ENCODE peak calls at places on chromosomes 13 and 19, in six cellular contexts. I, Z, J, Q, V and P are unnamed samples. For H3K4me1, the result is how much of the 10 kb centered on the place peaks cover.

GRCh38 chr13:99980201-99981114 is 1.1 kb upstream of the ZIC2 start:
- DNase-seq in J (peak), I (peak), Z (no peak), Q (peak), V (peak), P (peak)

GRCh38 chr13:74774252-74774651 is 640.0 kb upstream of the KLF12 start:
- DNase-seq in V (peak), I (no peak), J (no peak), Q (no peak), Z (no peak), P (no peak)

GRCh38 chr13:110133425-110134235 is 173.3 kb downstream of the COL4A1 start:
- DNase-seq in Q (no peak), V (no peak), I (no peak), Z (no peak), J (no peak), P (no peak)

GRCh38 chr13:23751195-23751594 is 138.0 kb downstream of the MIPEP start:
- DNase-seq in J (no peak), Q (no peak), I (no peak), V (no peak), Z (no peak), P (no peak)

GRCh38 chr13:27406178-27406939 is 18.1 kb upstream of the GTF3A start:
- DNase-seq in I (no peak), Z (no peak), J (no peak), V (peak), Q (peak), P (no peak)

GRCh38 chr13:109707044-109707794 is 79.2 kb downstream of the IRS2 start:
- DNase-seq in I (no peak), Z (no peak), Q (no peak), V (no peak), J (no peak), P (no peak)

GRCh38 chr19:27822336-27822735 is 1390.6 kb downstream of the UQCRFS1 start:
- DNase-seq in I (no peak), Z (no peak), Q (no peak), V (peak), J (no peak), P (no peak)

GRCh38 chr13:99542788-99543406 is 41.6 kb downstream of the TM9SF2 start:
- DNase-seq in V (no peak), Z (no peak), Q (no peak), I (no peak), J (no peak), P (no peak)

GRCh38 chr19:38035515-38036495 is 128.8 kb downstream of the SIPA1L3 start:
- DNase-seq in V (peak), I (peak), J (no peak), Q (peak), Z (no peak), P (no peak)

GRCh38 chr19:50795665-50796073 is 5.5 kb downstream of the ACP4 start:
- DNase-seq in Q (no peak), V (no peak), Z (no peak), J (no peak), I (no peak), P (no peak)

GRCh38 chr13:102035969-102036368 is 365.9 kb downstream of the FGF14 start:
- DNase-seq in I (no peak), V (no peak), Z (no peak), J (no peak), Q (no peak), P (no peak)

GRCh38 chr19:39199025-39199424 is 2.3 kb downstream of the NCCRP1 start:
- DNase-seq in Z (no peak), Q (peak), J (no peak), I (no peak), V (peak), P (peak)

GRCh38 chr13:110841406-110841805 is 73.5 kb downstream of the ANKRD10 start:
- DNase-seq in Q (no peak), I (no peak), J (no peak), V (no peak), Z (no peak), P (no peak)

GRCh38 chr13:29676535-29676934 is 81.0 kb upstream of the SLC7A1 start:
- DNase-seq in Z (no peak), I (no peak), J (no peak), V (peak), Q (peak), P (no peak)

GRCh38 chr19:45420356-45420755 is 3.4 kb downstream of the ERCC1 start:
- DNase-seq in Z (no peak), I (peak), J (no peak), V (no peak), Q (no peak), P (no peak)

GRCh38 chr19:2201473-2202148 is 34.5 kb downstream of the PLEKHJ1 start:
- DNase-seq in Z (no peak), Q (no peak), V (no peak), J (no peak), I (no peak), P (no peak)

GRCh38 chr13:101493541-101493940 is 41.1 kb downstream of the ITGBL1 start:
- DNase-seq in I (no peak), J (no peak), Z (no peak), Q (no peak), V (no peak), P (no peak)

GRCh38 chr13:110714798-110715394 is 1.4 kb downstream of the ING1 start:
- DNase-seq in Z (peak), J (peak), I (peak), Q (no peak), V (peak), P (no peak)

GRCh38 chr19:3202346-3202745 is 16.6 kb downstream of the NCLN start:
- DNase-seq in I (peak), V (no peak), Z (no peak), J (no peak), Q (no peak), P (no peak)

GRCh38 chr13:48526269-48526668 is 6.6 kb downstream of the RCBTB2 start:
- DNase-seq in I (no peak), Z (no peak), J (no peak), Q (no peak), V (no peak), P (no peak)

GRCh38 chr13:113552786-113553540 is 31.6 kb upstream of the TFDP1 start:
- DNase-seq in Q (no peak), Z (peak), J (no peak), I (peak), V (no peak), P (no peak)
- H3K4me1 ChIP-seq in Q (under half), Z (under half), J (under half), I (under half), V (under half), P (under half)

GRCh38 chr19:29645911-29646310 is 19.4 kb upstream of the PLEKHF1 start:
- DNase-seq in I (no peak), Q (no peak), Z (peak), J (peak), V (peak), P (no peak)
- H3K4me3 ChIP-seq in I (no peak), Q (peak), Z (no peak), J (no peak), V (peak), P (no peak)

GRCh38 chr19:33375156-33375744 is 1.7 kb downstream of the CEBPG start:
- DNase-seq in J (no peak), Z (no peak), V (no peak), Q (peak), I (no peak), P (no peak)

GRCh38 chr19:33375760-33376159 is 2.3 kb downstream of the CEBPG start:
- DNase-seq in J (no peak), Z (no peak), I (no peak), V (peak), Q (peak), P (no peak)

GRCh38 chr19:33376423-33376822 is 2.9 kb downstream of the CEBPG start:
- DNase-seq in J (peak), Z (no peak), I (peak), V (peak), Q (peak), P (no peak)

GRCh38 chr19:33377586-33378475 is 4.3 kb downstream of the CEBPG start:
- DNase-seq in I (no peak), V (peak), Q (peak), J (no peak), Z (no peak), P (no peak)

GRCh38 chr19:33376931-33377557 is 3.5 kb downstream of the CEBPG start:
- DNase-seq in I (no peak), Q (peak), Z (no peak), V (no peak), J (no peak), P (no peak)
- H3K4me1 ChIP-seq in I (under half), Q (under half), Z (under half), V (under half), J (half or more), P (under half)

GRCh38 chr19:56504581-56504980 is 3.1 kb upstream of the ZNF471 start:
- DNase-seq in J (no peak), V (peak), I (no peak), Q (peak), Z (no peak), P (no peak)

GRCh38 chr19:56508282-56508778 is 675 bp downstream of the ZNF471 start:
- DNase-seq in V (no peak), Q (no peak), Z (no peak), I (no peak), J (no peak), P (no peak)

GRCh38 chr19:56507446-56508281 is at the start of gene ZNF471:
- DNase-seq in I (peak), J (peak), Q (peak), Z (peak), V (peak), P (peak)
- H3K4me3 ChIP-seq in I (peak), J (peak), Q (peak), Z (peak), V (peak), P (peak)

GRCh38 chr19:571127-571974 is 1.0 kb upstream of the BSG start:
- DNase-seq in I (peak), V (peak), Z (peak), J (no peak), Q (peak), P (peak)
- H3K4me1 ChIP-seq in I (under half), V (under half), Z (under half), J (half or more), Q (under half), P (under half)

GRCh38 chr19:5804516-5805464 is at the start of gene NRTN:
- DNase-seq in Z (no peak), J (no peak), V (no peak), I (peak), Q (no peak), P (peak)

GRCh38 chr19:5801796-5802616 is 2.9 kb upstream of the NRTN start:
- DNase-seq in V (peak), Z (no peak), I (no peak), Q (peak), J (no peak), P (no peak)

GRCh38 chr19:5805465-5806132 is 732 bp downstream of the NRTN start:
- DNase-seq in J (peak), Q (peak), V (peak), I (peak), Z (peak), P (peak)

GRCh38 chr19:5803752-5804515 is 933 bp upstream of the NRTN start:
- DNase-seq in Z (peak), J (peak), V (peak), I (peak), Q (peak), P (peak)

GRCh38 chr19:5803441-5803751 is 1.5 kb upstream of the NRTN start:
- DNase-seq in J (no peak), Q (no peak), V (no peak), I (no peak), Z (no peak), P (no peak)
- H3K4me3 ChIP-seq in J (peak), Q (peak), V (peak), I (no peak), Z (peak), P (peak)